ENCODE peak calls at places on chromosomes 13 and 19, in six cellular contexts. One of them, this sample, is unnamed.

GRCh38 chr13:80040977-80041310 is 300.0 kb downstream of the SPRY2 start:
- DNase-seq in omental fat pad: no peak
- DNase-seq in kidney epithelial cell: no peak
- DNase-seq in activated CD8-positive, alpha-beta memory T cell treated with anti-CD3 and anti-CD28 coated beads for 1 hour: no peak
- DNase-seq in NT2/D1: no peak
- DNase-seq in astrocyte of the spinal cord: no peak
- DNase-seq in this sample: no peak

GRCh38 chr13:42361701-42362100 is 89.7 kb downstream of the AKAP11 start:
- DNase-seq in omental fat pad: no peak
- DNase-seq in kidney epithelial cell: no peak
- DNase-seq in activated CD8-positive, alpha-beta memory T cell treated with anti-CD3 and anti-CD28 coated beads for 1 hour: no peak
- DNase-seq in NT2/D1: no peak
- DNase-seq in astrocyte of the spinal cord: no peak
- DNase-seq in this sample: no peak

GRCh38 chr13:47661076-47661475 is 340.0 kb downstream of the SUCLA2 start:
- DNase-seq in omental fat pad: no peak
- DNase-seq in kidney epithelial cell: no peak
- DNase-seq in activated CD8-positive, alpha-beta memory T cell treated with anti-CD3 and anti-CD28 coated beads for 1 hour: no peak
- DNase-seq in NT2/D1: no peak
- DNase-seq in astrocyte of the spinal cord: peak; percentile 83
- DNase-seq in this sample: no peak

GRCh38 chr13:46176756-46177155 is 5.2 kb downstream of the LCP1 start:
- DNase-seq in omental fat pad: no peak
- DNase-seq in kidney epithelial cell: no peak
- DNase-seq in activated CD8-positive, alpha-beta memory T cell treated with anti-CD3 and anti-CD28 coated beads for 1 hour: no peak
- DNase-seq in NT2/D1: no peak
- DNase-seq in astrocyte of the spinal cord: no peak
- DNase-seq in this sample: no peak

GRCh38 chr19:2475018-2475701 is 767 bp upstream of the GADD45B start:
- DNase-seq in omental fat pad: no peak
- DNase-seq in kidney epithelial cell: no peak
- DNase-seq in activated CD8-positive, alpha-beta memory T cell treated with anti-CD3 and anti-CD28 coated beads for 1 hour: peak; percentile 39
- DNase-seq in NT2/D1: no peak
- DNase-seq in astrocyte of the spinal cord: peak; percentile 73
- DNase-seq in this sample: no peak

GRCh38 chr13:77836423-77836822 is 82.2 kb downstream of the EDNRB start:
- DNase-seq in omental fat pad: no peak
- DNase-seq in kidney epithelial cell: no peak
- DNase-seq in activated CD8-positive, alpha-beta memory T cell treated with anti-CD3 and anti-CD28 coated beads for 1 hour: no peak
- DNase-seq in NT2/D1: no peak
- DNase-seq in astrocyte of the spinal cord: no peak
- DNase-seq in this sample: no peak

GRCh38 chr19:14416743-14417214 is 2.4 kb downstream of the DDX39A start:
- DNase-seq in omental fat pad: no peak
- DNase-seq in kidney epithelial cell: no peak
- DNase-seq in activated CD8-positive, alpha-beta memory T cell treated with anti-CD3 and anti-CD28 coated beads for 1 hour: no peak
- DNase-seq in NT2/D1: no peak
- DNase-seq in astrocyte of the spinal cord: no peak
- DNase-seq in this sample: no peak

GRCh38 chr13:80341771-80342271 is 895 bp upstream of the SPRY2 start:
- DNase-seq in omental fat pad: no peak
- DNase-seq in kidney epithelial cell: no peak
- DNase-seq in activated CD8-positive, alpha-beta memory T cell treated with anti-CD3 and anti-CD28 coated beads for 1 hour: no peak
- DNase-seq in NT2/D1: no peak
- DNase-seq in astrocyte of the spinal cord: peak; percentile 64
- DNase-seq in this sample: no peak

GRCh38 chr13:20363162-20363561 is 131.0 kb upstream of the GJB6 start:
- DNase-seq in omental fat pad: no peak
- DNase-seq in kidney epithelial cell: no peak
- DNase-seq in activated CD8-positive, alpha-beta memory T cell treated with anti-CD3 and anti-CD28 coated beads for 1 hour: no peak
- DNase-seq in NT2/D1: no peak
- DNase-seq in astrocyte of the spinal cord: no peak
- DNase-seq in this sample: no peak

This sample was measured in type B pancreatic cell.